ENCODE peak calls at places on chromosomes 16 and 17, in seven cellular contexts. J is GM23338, Q is PC-3, M is HCT116, I is MM.1S, T is SK-N-SH, X is neural progenitor cell. W is an unnamed sample.

GRCh38 chr17:6674586-6674985 is 23.0 kb downstream of the C17orf100 start:
- DNase-seq in X (no peak), I (no peak), M (no peak), T (no peak), J (no peak), Q (no peak), W (no peak)

GRCh38 chr17:42535400-42536047 is 517 bp upstream of the NAGLU start:
- DNase-seq in Q (no peak), X (no peak), J (no peak), M (no peak), I (no peak), T (no peak), W (no peak)

GRCh38 chr16:55901756-55902155 is 26.6 kb upstream of the CES5A start:
- DNase-seq in X (peak; percentile 42), M (no peak), J (no peak), T (no peak), I (no peak), Q (no peak), W (no peak)

GRCh38 chr16:79008869-79009179 is 591.7 kb downstream of the MAF start:
- DNase-seq in I (no peak), T (no peak), Q (no peak), M (no peak), J (no peak), X (no peak), W (no peak)

GRCh38 chr17:46043606-46044005 is 44.6 kb downstream of the STH start:
- DNase-seq in J (no peak), Q (no peak), M (no peak), X (no peak), I (no peak), T (no peak), W (no peak)

GRCh38 chr17:72529386-72529785 is 408.6 kb downstream of the SOX9 start:
- DNase-seq in X (peak; percentile 45), T (no peak), Q (no peak), I (peak; percentile 28), M (no peak), J (no peak), W (no peak)

GRCh38 chr17:57622886-57623433 is 122.1 kb downstream of the CCDC182 start:
- DNase-seq in Q (peak; percentile 68), X (no peak), I (no peak), M (no peak), T (peak; percentile 82), J (no peak), W (peak; percentile 95)

GRCh38 chr17:38864636-38865398 is 5.0 kb upstream of the LASP1 start:
- DNase-seq in I (no peak), X (peak; percentile 53), M (no peak), Q (no peak), T (no peak), J (peak; percentile 80), W (peak; percentile 45)

GRCh38 chr16:76729525-76729924 is 452.3 kb downstream of the CNTNAP4 start:
- DNase-seq in X (no peak), M (no peak), T (no peak), I (no peak), Q (peak; percentile 78), J (peak; percentile 10), W (no peak)

GRCh38 chr17:60390223-60390622 is 1.7 kb downstream of the USP32 start:
- DNase-seq in X (no peak), M (no peak), Q (peak; percentile 58), I (no peak), T (peak; percentile 45), J (no peak), W (peak; percentile 83)

GRCh38 chr16:86244188-86244587 is 266.1 kb upstream of the FOXF1 start:
- DNase-seq in Q (no peak), M (no peak), I (no peak), T (no peak), X (no peak), J (no peak), W (no peak)
- H3K27me3 ChIP-seq in Q (peaks cover 95% of the 10 kb centered on the region), M (peaks cover 64% of the 10 kb centered on the region), I (peaks cover 19% of the 10 kb centered on the region), T (peaks cover 91% of the 10 kb centered on the region), X (peaks cover 5% of the 10 kb centered on the region), J (no peaks in the 10 kb centered on the region), W (peaks cover 98% of the 10 kb centered on the region)

GRCh38 chr16:67207857-67208524 is 9.1 kb downstream of the ELMO3 start:
- DNase-seq in Q (peak; percentile 86), I (no peak), X (no peak), J (no peak), M (no peak), T (peak; percentile 34), W (peak; percentile 83)
- TF ChIP-seq EZH2phosphoT487 in Q (no peak), I (no peak), X (no peak), J (no peak), M (no peak), T (no peak), W (no peak)

GRCh38 chr17:82229686-82230626 is 1.1 kb downstream of the SLC16A3 start:
- DNase-seq in J (no peak), T (no peak), Q (no peak), I (no peak), X (peak; percentile 48), M (no peak), W (no peak)
- H3K27me3 ChIP-seq in J (peaks cover 51% of the 10 kb centered on the region), T (no peaks in the 10 kb centered on the region), Q (no peaks in the 10 kb centered on the region), I (no peaks in the 10 kb centered on the region), X (peaks cover 69% of the 10 kb centered on the region), M (no peaks in the 10 kb centered on the region), W (no peaks in the 10 kb centered on the region)

GRCh38 chr17:31739300-31739699 is 119.7 kb downstream of the COPRS start:
- DNase-seq in Q (no peak), J (no peak), T (no peak), M (no peak), X (no peak), I (no peak), W (peak; percentile 93)

GRCh38 chr17:31738488-31738887 is 120.6 kb downstream of the COPRS start:
- DNase-seq in X (no peak), J (no peak), M (no peak), I (no peak), T (no peak), Q (no peak), W (no peak)

GRCh38 chr17:31741371-31741770 is 117.7 kb downstream of the COPRS start:
- DNase-seq in I (no peak), X (no peak), M (no peak), Q (no peak), J (no peak), T (no peak), W (no peak)

GRCh38 chr17:31738067-31738466 is 121.0 kb downstream of the COPRS start:
- DNase-seq in X (no peak), T (no peak), I (no peak), Q (peak; percentile 18), J (no peak), M (no peak), W (no peak)

DNA sequence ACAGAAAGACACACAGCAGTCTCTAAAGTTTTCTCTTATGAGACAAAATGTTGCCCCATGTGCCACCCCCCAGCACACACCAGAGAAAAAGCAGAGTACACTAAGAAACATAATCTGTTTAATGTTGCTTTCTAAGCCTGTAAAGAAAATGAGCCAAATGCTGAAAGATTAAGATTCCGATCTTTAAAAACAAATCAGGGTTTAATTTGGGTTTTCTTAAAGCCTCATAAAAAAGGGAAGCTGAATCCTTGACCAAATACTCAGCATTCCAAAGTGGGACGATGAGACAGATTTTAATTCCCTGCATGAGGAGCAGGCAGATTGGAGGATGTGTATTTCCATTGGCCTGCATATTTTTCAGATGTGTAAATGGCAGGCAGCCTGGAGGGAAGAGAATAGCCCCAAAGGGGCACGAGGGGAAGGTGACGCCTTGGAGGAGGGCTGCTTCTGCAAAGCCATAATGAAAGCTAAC is 118.4 kb downstream of the COPRS start:
- DNase-seq in Q (peak; percentile 3), X (no peak), M (no peak), I (no peak), J (no peak), T (no peak), W (peak; percentile 92)
- TF ChIP-seq EZH2phosphoT487 in Q (no peak), X (no peak), M (no peak), I (no peak), J (no peak), T (no peak), W (no peak)

GRCh38 chr17:53740312-53740711 is 82.4 kb upstream of the KIF2B start:
- DNase-seq in J (no peak), Q (no peak), T (no peak), X (no peak), M (no peak), I (no peak), W (no peak)
- H3K27me3 ChIP-seq in J (no peaks in the 10 kb centered on the region), Q (no peaks in the 10 kb centered on the region), T (no peaks in the 10 kb centered on the region), X (no peaks in the 10 kb centered on the region), M (no peaks in the 10 kb centered on the region), I (no peaks in the 10 kb centered on the region), W (no peaks in the 10 kb centered on the region)

DNA sequence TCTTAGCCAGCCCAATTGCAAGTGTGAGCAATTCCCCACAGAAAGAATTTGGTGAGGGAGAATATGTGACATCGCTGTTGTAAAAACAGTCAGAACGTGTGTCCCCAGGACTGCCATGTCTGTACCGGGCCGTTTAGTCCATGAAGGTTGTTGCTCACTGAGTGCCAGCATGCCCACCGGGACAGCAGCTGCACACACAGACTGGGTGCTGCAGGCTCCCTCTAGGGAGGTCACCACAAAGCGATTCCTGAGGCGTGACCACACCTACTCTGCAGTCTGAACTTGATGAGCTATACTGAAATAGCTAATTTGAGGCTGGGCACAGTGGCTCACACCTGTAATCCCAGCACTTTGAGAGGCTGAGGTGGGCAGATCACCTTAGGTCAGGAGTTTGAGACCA is 44.1 kb upstream of the ADORA2B start:
- DNase-seq in Q (no peak), M (no peak), X (no peak), I (no peak), J (no peak), T (no peak), W (no peak)
- TF ChIP-seq EZH2phosphoT487 in Q (no peak), M (no peak), X (no peak), I (no peak), J (no peak), T (no peak), W (no peak)

GRCh38 chr17:69105907-69106730 is 35.6 kb downstream of the ABCA6 start:
- DNase-seq in I (no peak), X (no peak), T (no peak), M (no peak), J (no peak), Q (no peak), W (no peak)

DNA sequence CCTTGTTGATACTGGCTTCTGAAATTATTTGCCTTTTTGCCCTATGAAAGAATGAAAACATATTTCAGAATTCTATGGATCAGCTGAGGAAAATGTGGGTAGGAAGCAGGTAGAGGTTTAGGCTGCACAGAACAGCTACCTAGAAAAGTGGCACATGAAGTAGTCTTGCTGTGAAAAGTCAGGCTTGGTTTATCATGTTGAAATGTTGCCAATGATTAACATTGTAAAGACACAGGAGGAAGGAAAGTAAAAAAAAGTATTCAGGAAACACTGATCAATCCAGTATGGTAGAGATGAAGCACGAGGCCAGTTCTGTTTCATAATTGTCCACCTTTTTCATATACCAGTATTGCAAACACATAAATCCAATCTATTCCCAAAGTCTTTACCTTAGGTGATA is 29.9 kb downstream of the ABCA6 start:
- DNase-seq in I (no peak), X (no peak), Q (no peak), T (no peak), M (no peak), J (no peak), W (no peak)
- H3K27me3 ChIP-seq in I (no peaks in the 10 kb centered on the region), X (no peaks in the 10 kb centered on the region), Q (no peaks in the 10 kb centered on the region), T (no peaks in the 10 kb centered on the region), M (no peaks in the 10 kb centered on the region), J (no peaks in the 10 kb centered on the region), W (no peaks in the 10 kb centered on the region)

W was measured in GM23248.